ENCODE peak calls at places on chromosomes 7 and 10, in five cellular contexts. One of them, this sample, is unnamed. For H3K4me1, the result is how much of the 10 kb centered on the place peaks cover.

GRCh38 chr7:79420464-79420863 is 33.0 kb downstream of the MAGI2 start:
- DNase-seq in neural progenitor cell: no peak
- DNase-seq in tibial artery: no peak
- DNase-seq in left ventricle myocardium inferior: no peak
- DNase-seq in fibroblast of lung: peak
- DNase-seq in this sample: peak

GRCh38 chr7:35253680-35254495 is at the start of gene TBX20:
- DNase-seq in neural progenitor cell: peak
- DNase-seq in tibial artery: no peak
- DNase-seq in left ventricle myocardium inferior: peak
- DNase-seq in fibroblast of lung: peak
- DNase-seq in this sample: no peak

GRCh38 chr10:104143829-104144228 is 21.9 kb downstream of the SFR1 start:
- DNase-seq in neural progenitor cell: no peak
- DNase-seq in tibial artery: no peak
- DNase-seq in left ventricle myocardium inferior: no peak
- DNase-seq in fibroblast of lung: no peak
- DNase-seq in this sample: no peak

GRCh38 chr7:15096853-15097252 is 194.3 kb upstream of the DGKB start:
- DNase-seq in neural progenitor cell: no peak
- DNase-seq in tibial artery: no peak
- DNase-seq in left ventricle myocardium inferior: no peak
- DNase-seq in fibroblast of lung: no peak
- DNase-seq in this sample: no peak

GRCh38 chr10:58239561-58240169 is 28.0 kb downstream of the IPMK start:
- DNase-seq in neural progenitor cell: no peak
- DNase-seq in tibial artery: no peak
- DNase-seq in left ventricle myocardium inferior: no peak
- DNase-seq in fibroblast of lung: no peak
- DNase-seq in this sample: peak

GRCh38 chr10:93334901-93335312 is 147.2 kb downstream of the MYOF start:
- DNase-seq in neural progenitor cell: no peak
- DNase-seq in tibial artery: no peak
- DNase-seq in left ventricle myocardium inferior: no peak
- DNase-seq in fibroblast of lung: no peak
- DNase-seq in this sample: peak

GRCh38 chr10:84826704-84827103 is 498.3 kb downstream of the CCSER2 start:
- DNase-seq in neural progenitor cell: peak
- DNase-seq in tibial artery: no peak
- DNase-seq in left ventricle myocardium inferior: no peak
- DNase-seq in fibroblast of lung: no peak
- DNase-seq in this sample: no peak

GRCh38 chr7:20435305-20435704 is 104.6 kb downstream of the ITGB8 start:
- DNase-seq in neural progenitor cell: no peak
- DNase-seq in tibial artery: peak
- DNase-seq in left ventricle myocardium inferior: peak
- DNase-seq in fibroblast of lung: peak
- DNase-seq in this sample: no peak

GRCh38 chr10:1575481-1576244 is 161.7 kb downstream of the ADARB2 start:
- DNase-seq in neural progenitor cell: no peak
- DNase-seq in tibial artery: peak
- DNase-seq in left ventricle myocardium inferior: no peak
- DNase-seq in fibroblast of lung: no peak
- DNase-seq in this sample: no peak

GRCh38 chr7:41940760-41941343 is 238.0 kb upstream of the INHBA start:
- DNase-seq in neural progenitor cell: peak
- DNase-seq in tibial artery: peak
- DNase-seq in left ventricle myocardium inferior: peak
- DNase-seq in fibroblast of lung: peak
- DNase-seq in this sample: peak

GRCh38 chr10:7312179-7312857 is 98.5 kb downstream of the SFMBT2 start:
- DNase-seq in neural progenitor cell: no peak
- DNase-seq in tibial artery: no peak
- DNase-seq in left ventricle myocardium inferior: no peak
- DNase-seq in fibroblast of lung: peak
- DNase-seq in this sample: no peak

GRCh38 chr10:35422236-35422635 is 85.9 kb downstream of the CCNY start:
- DNase-seq in neural progenitor cell: peak
- DNase-seq in tibial artery: no peak
- DNase-seq in left ventricle myocardium inferior: no peak
- DNase-seq in fibroblast of lung: no peak
- DNase-seq in this sample: no peak

GRCh38 chr10:29873941-29874340 is 185.4 kb downstream of the JCAD start:
- DNase-seq in neural progenitor cell: no peak
- DNase-seq in tibial artery: no peak
- DNase-seq in left ventricle myocardium inferior: no peak
- DNase-seq in fibroblast of lung: no peak
- DNase-seq in this sample: no peak

GRCh38 chr7:16397497-16398210 is 23.7 kb downstream of the CRPPA start:
- DNase-seq in neural progenitor cell: no peak
- DNase-seq in tibial artery: no peak
- DNase-seq in left ventricle myocardium inferior: no peak
- DNase-seq in fibroblast of lung: no peak
- DNase-seq in this sample: no peak

GRCh38 chr10:104614245-104614831 is 26.8 kb upstream of the SORCS3 start:
- DNase-seq in neural progenitor cell: peak
- DNase-seq in tibial artery: no peak
- DNase-seq in left ventricle myocardium inferior: no peak
- DNase-seq in fibroblast of lung: peak
- DNase-seq in this sample: peak

GRCh38 chr7:4782333-4783291 is 7.2 kb downstream of the AP5Z1 start:
- DNase-seq in neural progenitor cell: no peak
- DNase-seq in tibial artery: no peak
- DNase-seq in left ventricle myocardium inferior: no peak
- DNase-seq in fibroblast of lung: no peak
- DNase-seq in this sample: no peak

GRCh38 chr7:4783292-4783652 is 7.8 kb downstream of the AP5Z1 start:
- DNase-seq in neural progenitor cell: no peak
- DNase-seq in tibial artery: no peak
- DNase-seq in left ventricle myocardium inferior: no peak
- DNase-seq in fibroblast of lung: no peak
- DNase-seq in this sample: no peak

GRCh38 chr7:4779118-4779517 is 3.7 kb downstream of the AP5Z1 start:
- DNase-seq in neural progenitor cell: no peak
- DNase-seq in tibial artery: no peak
- DNase-seq in left ventricle myocardium inferior: no peak
- DNase-seq in fibroblast of lung: no peak
- DNase-seq in this sample: no peak

GRCh38 chr7:4783762-4784351 is 8.4 kb downstream of the AP5Z1 start:
- DNase-seq in neural progenitor cell: no peak
- DNase-seq in tibial artery: no peak
- DNase-seq in left ventricle myocardium inferior: no peak
- DNase-seq in fibroblast of lung: no peak
- DNase-seq in this sample: no peak

DNA sequence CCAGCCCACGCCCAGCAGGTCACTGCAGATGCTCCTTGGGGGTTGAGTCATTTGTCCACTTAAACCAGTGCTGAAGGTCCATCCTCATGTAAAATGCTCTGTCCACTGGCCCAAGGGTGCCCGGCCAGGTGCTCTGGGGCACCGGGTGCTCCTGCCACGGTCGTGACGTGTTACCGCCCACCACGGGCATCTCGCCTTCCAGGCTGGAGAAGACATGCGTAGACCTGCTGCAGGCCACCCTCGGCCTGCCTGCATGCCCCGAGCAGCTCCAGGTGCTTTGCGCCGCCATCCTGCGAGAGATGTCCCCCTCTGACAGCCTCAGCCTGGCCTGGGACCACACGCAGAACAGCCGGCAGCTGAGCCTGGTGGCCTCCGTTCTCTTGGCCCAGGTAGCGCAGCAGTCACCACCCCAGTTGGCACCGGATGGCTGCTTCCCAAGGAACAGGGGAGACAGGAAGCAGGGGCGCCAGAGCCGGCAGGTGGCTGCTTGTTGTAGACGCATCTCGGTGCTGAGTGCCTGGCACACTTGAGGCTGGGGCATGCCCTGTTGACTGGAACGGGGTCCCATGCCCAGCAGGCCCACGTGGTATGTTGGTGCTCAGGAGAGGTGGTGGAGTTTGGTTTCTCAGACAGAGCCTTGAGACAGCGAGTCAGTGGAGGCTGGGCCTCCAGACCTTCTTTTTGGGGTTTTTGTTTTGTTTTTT is 6.1 kb downstream of the AP5Z1 start:
- DNase-seq in neural progenitor cell: no peak
- DNase-seq in tibial artery: no peak
- DNase-seq in left ventricle myocardium inferior: no peak
- DNase-seq in fibroblast of lung: no peak
- DNase-seq in this sample: no peak
- H3K27ac ChIP-seq in neural progenitor cell: no peak
- H3K27ac ChIP-seq in tibial artery: no peak
- H3K27ac ChIP-seq in left ventricle myocardium inferior: no peak
- H3K27ac ChIP-seq in fibroblast of lung: no peak
- H3K27ac ChIP-seq in this sample: no peak

DNA sequence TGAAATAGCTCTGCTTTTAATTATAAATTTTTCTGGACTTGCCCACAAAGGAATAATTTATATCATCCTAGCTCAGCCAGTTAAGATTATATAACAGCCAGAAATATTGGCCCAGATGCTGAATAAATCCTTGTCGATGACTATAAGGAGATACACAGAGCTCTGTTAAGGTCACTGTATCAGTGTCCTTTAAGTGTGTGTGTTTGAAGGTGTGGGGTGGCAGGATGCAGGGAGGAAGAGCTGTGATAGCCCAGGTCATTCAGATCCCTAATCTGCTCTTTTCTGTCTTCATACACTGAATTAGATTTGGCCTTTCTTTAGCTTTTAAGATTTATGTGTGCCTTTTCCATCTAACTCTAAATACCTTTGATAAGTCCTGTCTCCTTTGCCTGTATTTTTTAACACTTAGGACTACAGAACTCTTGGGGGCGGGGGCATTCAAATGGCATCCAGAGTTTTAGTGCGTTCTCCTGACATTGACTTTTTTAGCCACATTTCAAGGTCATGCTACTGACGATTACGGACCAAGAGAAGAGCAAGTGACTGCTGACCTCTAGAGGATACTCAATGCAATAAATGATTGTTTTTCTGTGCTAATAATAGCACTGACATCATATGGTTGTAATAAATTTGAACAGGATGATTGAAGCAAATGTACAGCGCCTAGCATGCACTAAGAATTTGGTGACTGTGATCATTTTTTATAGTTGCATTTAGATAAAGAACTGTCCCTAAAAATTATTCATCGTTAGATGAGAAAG is 172.3 kb downstream of the CACNB2 start:
- DNase-seq in neural progenitor cell: peak
- DNase-seq in tibial artery: no peak
- DNase-seq in left ventricle myocardium inferior: no peak
- DNase-seq in fibroblast of lung: peak
- DNase-seq in this sample: peak
- TF ChIP-seq CTCF in neural progenitor cell: peak
- TF ChIP-seq CTCF in tibial artery: peak
- TF ChIP-seq CTCF in left ventricle myocardium inferior: peak
- TF ChIP-seq CTCF in fibroblast of lung: peak
- TF ChIP-seq CTCF in this sample: peak

GRCh38 chr10:119496282-119496681 is 46.2 kb downstream of the RGS10 start:
- DNase-seq in neural progenitor cell: no peak
- DNase-seq in tibial artery: no peak
- DNase-seq in left ventricle myocardium inferior: no peak
- DNase-seq in fibroblast of lung: no peak
- DNase-seq in this sample: no peak
- H3K4me1 ChIP-seq in neural progenitor cell: under half
- H3K4me1 ChIP-seq in tibial artery: under half
- H3K4me1 ChIP-seq in left ventricle myocardium inferior: under half
- H3K4me1 ChIP-seq in fibroblast of lung: under half
- H3K4me1 ChIP-seq in this sample: under half

DNA sequence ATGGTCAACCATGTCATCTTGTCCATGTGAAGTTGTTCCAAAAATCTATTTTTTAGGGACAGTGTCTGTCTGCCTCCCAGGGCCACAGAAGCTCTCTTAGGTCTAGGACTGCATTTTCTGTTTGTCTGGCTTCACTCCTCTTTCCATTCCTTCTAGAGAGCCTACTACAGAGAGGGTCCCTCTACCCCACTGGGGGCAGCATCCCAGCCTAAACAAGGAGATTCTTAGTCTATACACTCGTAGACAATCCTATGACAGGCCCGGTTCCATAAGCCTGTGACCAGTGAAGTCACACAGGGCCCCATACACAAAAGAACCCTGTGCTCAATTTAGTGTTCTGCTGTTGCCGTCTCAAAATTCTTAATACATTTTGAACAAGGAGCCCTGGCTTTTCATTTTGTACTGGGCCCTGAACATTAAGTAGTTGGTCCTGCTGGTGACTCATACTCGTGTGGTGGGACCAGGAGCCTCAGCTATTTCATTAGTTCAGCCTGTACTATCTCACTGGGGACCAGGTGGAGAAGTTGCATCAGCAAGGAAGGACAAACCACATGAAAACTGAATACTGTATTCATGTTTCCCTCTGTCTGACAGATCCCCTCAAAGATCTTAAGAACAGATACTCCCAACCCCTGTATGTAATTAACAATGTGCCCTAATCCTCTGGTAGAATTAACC is 23.5 kb upstream of the FAM180A start:
- DNase-seq in neural progenitor cell: no peak
- DNase-seq in tibial artery: no peak
- DNase-seq in left ventricle myocardium inferior: no peak
- DNase-seq in fibroblast of lung: peak
- DNase-seq in this sample: peak
- H3K27ac ChIP-seq in neural progenitor cell: no peak
- H3K27ac ChIP-seq in tibial artery: no peak
- H3K27ac ChIP-seq in left ventricle myocardium inferior: peak
- H3K27ac ChIP-seq in fibroblast of lung: no peak
- H3K27ac ChIP-seq in this sample: no peak

DNA sequence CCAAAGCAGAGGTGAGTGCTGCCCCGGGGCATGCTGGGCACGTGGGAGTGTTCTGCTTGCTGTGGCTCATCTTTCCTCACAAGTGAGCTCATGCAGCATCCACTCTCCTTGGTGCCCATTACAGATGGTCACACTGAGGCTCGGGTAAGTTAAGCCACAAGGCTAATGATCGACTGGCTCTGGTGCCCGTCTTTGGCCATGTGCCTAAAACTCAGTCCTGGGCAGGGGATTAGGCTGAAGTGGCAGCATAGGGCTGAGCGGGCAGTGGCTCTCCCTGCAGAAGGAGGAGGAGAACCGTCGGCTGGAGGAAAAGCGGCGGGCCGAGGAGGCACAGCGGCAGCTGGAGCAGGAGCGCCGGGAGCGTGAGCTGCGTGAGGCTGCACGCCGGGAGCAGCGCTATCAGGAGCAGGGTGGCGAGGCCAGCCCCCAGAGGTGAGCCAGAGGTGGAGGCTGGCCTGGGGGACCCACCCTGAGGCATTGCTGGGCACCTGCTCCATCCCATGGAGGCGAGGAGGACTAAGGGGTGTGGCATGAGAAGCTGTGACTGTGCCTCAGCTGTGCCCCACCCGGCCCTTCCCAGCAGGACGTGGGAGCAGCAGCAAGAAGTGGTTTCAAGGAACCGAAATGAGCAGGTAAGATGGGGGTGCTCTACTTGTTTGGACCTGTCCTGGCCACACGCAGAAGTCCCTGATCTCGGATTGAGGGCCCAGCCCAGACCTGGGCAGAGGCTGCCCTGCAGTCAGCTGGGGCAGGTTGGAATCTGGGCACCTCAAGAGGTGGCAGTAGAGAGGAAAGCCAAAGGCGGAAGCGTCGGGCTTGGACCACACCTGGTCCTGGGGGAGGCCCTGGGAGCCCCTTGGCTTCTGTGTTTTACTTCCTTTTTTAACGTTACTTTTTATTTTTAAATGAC is 7.3 kb downstream of the PGAM2 start:
- DNase-seq in neural progenitor cell: no peak
- DNase-seq in tibial artery: peak
- DNase-seq in left ventricle myocardium inferior: peak
- DNase-seq in fibroblast of lung: no peak
- DNase-seq in this sample: no peak
- TF ChIP-seq CTCF in neural progenitor cell: no peak
- TF ChIP-seq CTCF in tibial artery: no peak
- TF ChIP-seq CTCF in left ventricle myocardium inferior: no peak
- TF ChIP-seq CTCF in fibroblast of lung: no peak
- TF ChIP-seq CTCF in this sample: no peak

This sample was measured in foreskin keratinocyte.